ENCODE peak calls at places on chromosomes 6 and 20, in ten cellular contexts. M, A, W, E, J, P, B, U, S and V are unnamed samples.

GRCh38 chr6:157832250-157832967 is 9.4 kb downstream of the SNX9 start:
- DNase-seq in P (no peak), J (no peak), U (no peak), E (no peak), W (no peak), B (no peak), M (no peak), S (no peak), A (no peak), V (no peak)

GRCh38 chr6:28980797-28981390 is 24.2 kb downstream of the ZNF311 start:
- DNase-seq in P (no peak), W (peak; percentile 61), A (no peak), S (peak; percentile 84), J (peak; percentile 48), U (peak; percentile 55), B (peak; percentile 76), E (peak; percentile 80), M (no peak), V (peak; percentile 95)

GRCh38 chr6:110537208-110538123 is 61.1 kb upstream of the SLC22A16 start:
- DNase-seq in M (no peak), S (no peak), A (no peak), P (no peak), B (no peak), U (peak; percentile 78), E (no peak), J (no peak), W (no peak), V (no peak)

GRCh38 chr6:106508836-106509235 is 120.5 kb downstream of the RTN4IP1 start:
- DNase-seq in W (no peak), E (no peak), U (no peak), M (no peak), B (no peak), A (no peak), S (no peak), J (no peak), P (no peak), V (no peak)

GRCh38 chr20:62800314-62801259 is 4.0 kb upstream of the OGFR start:
- DNase-seq in A (no peak), U (no peak), E (no peak), P (no peak), B (no peak), M (no peak), W (no peak), S (no peak), J (no peak), V (no peak)

GRCh38 chr20:16574656-16575355 is 1.6 kb upstream of the KIF16B start:
- DNase-seq in J (peak; percentile 73), E (peak; percentile 93), S (peak; percentile 94), W (peak; percentile 75), B (peak; percentile 96), M (peak; percentile 19), U (no peak), P (peak; percentile 91), A (peak; percentile 91), V (peak; percentile 96)

GRCh38 chr20:11980263-11980662 is 62.6 kb downstream of the BTBD3 start:
- DNase-seq in A (no peak), P (no peak), E (no peak), M (no peak), W (no peak), B (no peak), U (no peak), S (no peak), J (no peak), V (no peak)

GRCh38 chr20:13873814-13874213 is 89.0 kb downstream of the NDUFAF5 start:
- DNase-seq in A (no peak), J (no peak), B (no peak), U (no peak), W (no peak), P (no peak), S (peak; percentile 61), E (no peak), M (no peak), V (peak; percentile 23)

GRCh38 chr6:18211338-18211737 is 53.0 kb downstream of the DEK start:
- DNase-seq in E (no peak), W (no peak), J (no peak), M (no peak), S (no peak), P (no peak), A (no peak), U (no peak), B (no peak), V (no peak)

GRCh38 chr20:21430031-21430430 is 32.7 kb upstream of the NKX2-4 start:
- DNase-seq in S (no peak), J (no peak), U (no peak), B (no peak), E (no peak), P (no peak), M (no peak), A (no peak), W (no peak), V (no peak)

GRCh38 chr20:10469599-10469998 is 34.5 kb downstream of the SLX4IP start:
- DNase-seq in B (no peak), S (no peak), P (peak; percentile 64), J (no peak), M (no peak), A (peak; percentile 76), W (no peak), E (peak; percentile 45), U (peak; percentile 63), V (peak; percentile 64)

GRCh38 chr6:56802570-56802969 is 152.3 kb upstream of the BEND6 start:
- DNase-seq in J (no peak), M (no peak), B (no peak), A (no peak), E (no peak), S (no peak), W (no peak), P (no peak), U (no peak), V (no peak)

GRCh38 chr6:142846459-142846831 is 98.5 kb downstream of the HIVEP2 start:
- DNase-seq in U (no peak), P (no peak), E (no peak), A (no peak), W (no peak), S (no peak), M (no peak), B (no peak), J (no peak), V (no peak)

GRCh38 chr20:10253750-10254149 is 35.1 kb downstream of the SNAP25 start:
- DNase-seq in S (no peak), U (no peak), M (no peak), E (no peak), W (no peak), B (no peak), J (no peak), A (no peak), P (no peak), V (no peak)

GRCh38 chr20:11411765-11412164 is 505.9 kb upstream of the BTBD3 start:
- DNase-seq in J (no peak), P (no peak), E (no peak), W (no peak), A (no peak), B (no peak), U (no peak), M (no peak), S (peak; percentile 32), V (peak; percentile 91)